ENCODE peak calls at places on chromosome 4, in seven cellular contexts. X, A, H, Y, K, W and Z are unnamed samples.

GRCh38 chr4:36427696-36428095 is 146.3 kb downstream of the DTHD1 start:
- DNase-seq in W (no peak), K (no peak), H (no peak), Y (no peak), A (no peak), X (no peak), Z (no peak)

GRCh38 chr4:54091637-54092404 is 8.1 kb upstream of the GSX2 start:
- DNase-seq in Y (no peak), A (peak), X (peak), K (peak), H (peak), W (no peak), Z (peak)

GRCh38 chr4:121154103-121154515 is 10.0 kb downstream of the TNIP3 start:
- DNase-seq in Y (no peak), H (peak), W (no peak), A (no peak), X (no peak), K (no peak), Z (no peak)

GRCh38 chr4:156547439-156547838 is 424.2 kb downstream of the PDGFC start:
- DNase-seq in K (no peak), X (no peak), W (no peak), A (no peak), H (no peak), Y (no peak), Z (peak)

GRCh38 chr4:36026348-36026747 is 218.0 kb downstream of the ARAP2 start:
- DNase-seq in W (no peak), K (no peak), Y (no peak), X (no peak), A (no peak), H (no peak), Z (no peak)

GRCh38 chr4:108396900-108397299 is 223.5 kb upstream of the RPL34 start:
- DNase-seq in H (no peak), A (no peak), W (no peak), Y (no peak), X (no peak), K (no peak), Z (no peak)

GRCh38 chr4:36322921-36323354 is 41.5 kb downstream of the DTHD1 start:
- DNase-seq in H (peak), A (no peak), Y (no peak), W (no peak), K (no peak), X (no peak), Z (no peak)

GRCh38 chr4:113468165-113469022 is 293.1 kb downstream of the CAMK2D start:
- DNase-seq in A (peak), X (peak), K (no peak), W (peak), H (no peak), Y (peak), Z (peak)

GRCh38 chr4:88549815-88550214 is 26.2 kb upstream of the PYURF start:
- DNase-seq in A (no peak), Y (no peak), K (no peak), X (no peak), H (no peak), W (no peak), Z (no peak)

GRCh38 chr4:39295784-39296183 is 70.4 kb downstream of the RFC1 start:
- DNase-seq in Y (no peak), X (no peak), A (no peak), K (no peak), W (no peak), H (no peak), Z (no peak)

GRCh38 chr4:125736057-125736456 is 421.3 kb downstream of the FAT4 start:
- DNase-seq in A (peak), K (peak), Y (no peak), W (no peak), X (peak), H (no peak), Z (peak)

GRCh38 chr4:73740353-73740778 is at the start of gene CXCL8:
- DNase-seq in H (no peak), Y (no peak), W (peak), K (peak), A (peak), X (no peak), Z (peak)

GRCh38 chr4:37591349-37591748 is 94.8 kb downstream of the RELL1 start:
- DNase-seq in K (no peak), W (no peak), A (peak), H (no peak), X (no peak), Y (no peak), Z (no peak)

GRCh38 chr4:97432551-97432950 is 710.7 kb downstream of the STPG2 start:
- DNase-seq in W (no peak), K (no peak), H (no peak), Y (no peak), A (no peak), X (no peak), Z (no peak)

GRCh38 chr4:113060853-113061252 is 11.4 kb downstream of the ANK2 start:
- DNase-seq in Y (no peak), A (no peak), H (no peak), X (no peak), K (no peak), W (no peak), Z (no peak)

GRCh38 chr4:27684501-27685077 is 823.9 kb downstream of the STIM2 start:
- DNase-seq in H (no peak), A (peak), X (peak), W (peak), Y (no peak), K (peak), Z (peak)

GRCh38 chr4:59818656-59819055 is 1381.5 kb upstream of the ADGRL3 start:
- DNase-seq in K (no peak), Y (no peak), H (peak), A (no peak), X (no peak), W (no peak), Z (peak)

GRCh38 chr4:40228497-40229365 is 31.9 kb downstream of the RHOH start:
- DNase-seq in K (peak), A (no peak), H (peak), W (no peak), X (no peak), Y (no peak), Z (no peak)

GRCh38 chr4:142840516-142841123 is 5.5 kb downstream of the INPP4B start:
- DNase-seq in K (peak), W (peak), Y (no peak), X (peak), H (no peak), A (peak), Z (peak)

GRCh38 chr4:141046255-141046654 is 87.0 kb downstream of the RNF150 start:
- DNase-seq in K (peak), W (no peak), A (peak), H (no peak), Y (no peak), X (no peak), Z (no peak)

GRCh38 chr4:175996231-175996630 is 69.4 kb upstream of the WDR17 start:
- DNase-seq in A (no peak), X (no peak), W (no peak), K (no peak), H (no peak), Y (no peak), Z (no peak)

GRCh38 chr4:87042986-87043820 is 108.4 kb downstream of the AFF1 start:
- DNase-seq in Y (no peak), W (no peak), H (no peak), X (no peak), A (no peak), K (no peak), Z (no peak)

GRCh38 chr4:20422398-20422797 is 170.7 kb downstream of the SLIT2 start:
- DNase-seq in Y (peak), A (peak), K (peak), X (peak), H (no peak), W (peak), Z (peak)

GRCh38 chr4:149706942-149707341 is 108.7 kb downstream of the IQCM start:
- DNase-seq in A (no peak), K (no peak), W (no peak), X (no peak), Y (no peak), H (no peak), Z (peak)

GRCh38 chr4:150261571-150261970 is 183.3 kb downstream of the DCLK2 start:
- DNase-seq in H (no peak), K (no peak), Y (no peak), A (no peak), X (no peak), W (no peak), Z (no peak)

GRCh38 chr4:15653864-15654391 is 1.2 kb downstream of the FBXL5 start:
- DNase-seq in A (peak), Y (no peak), X (peak), H (no peak), W (no peak), K (peak), Z (peak)

GRCh38 chr4:161291222-161291621 is 872.6 kb downstream of the FSTL5 start:
- DNase-seq in W (no peak), K (no peak), X (no peak), Y (no peak), H (no peak), A (no peak), Z (no peak)

GRCh38 chr4:87961993-87962791 is 13.3 kb upstream of the SPP1 start:
- DNase-seq in A (no peak), Y (no peak), W (no peak), H (no peak), X (no peak), K (peak), Z (peak)

GRCh38 chr4:164866817-164867490 is 10.0 kb upstream of the APELA start:
- DNase-seq in W (no peak), K (no peak), H (no peak), A (no peak), X (no peak), Y (peak), Z (no peak)

GRCh38 chr4:47274931-47275330 is 188.6 kb downstream of the COMMD8 start:
- DNase-seq in K (no peak), A (peak), X (no peak), H (no peak), W (no peak), Y (no peak), Z (no peak)

GRCh38 chr4:140020457-140021361 is 133.3 kb downstream of the MAML3 start:
- DNase-seq in A (no peak), K (no peak), Y (no peak), W (no peak), X (no peak), H (no peak), Z (no peak)

GRCh38 chr4:170007113-170007512 is 19.1 kb downstream of the MFAP3L start:
- DNase-seq in X (no peak), W (no peak), A (no peak), H (no peak), Y (no peak), K (peak), Z (no peak)

GRCh38 chr4:31160146-31160545 is 440.0 kb downstream of the PCDH7 start:
- DNase-seq in W (no peak), Y (no peak), A (no peak), H (no peak), X (no peak), K (no peak), Z (no peak)

GRCh38 chr4:119939066-119939995 is 127.3 kb downstream of the MAD2L1 start:
- DNase-seq in W (no peak), H (no peak), K (no peak), Y (no peak), X (no peak), A (no peak), Z (no peak)
- TF ChIP-seq MAX in W (no peak), H (no peak), K (no peak), Y (no peak), X (no peak), A (no peak), Z (no peak)

DNA sequence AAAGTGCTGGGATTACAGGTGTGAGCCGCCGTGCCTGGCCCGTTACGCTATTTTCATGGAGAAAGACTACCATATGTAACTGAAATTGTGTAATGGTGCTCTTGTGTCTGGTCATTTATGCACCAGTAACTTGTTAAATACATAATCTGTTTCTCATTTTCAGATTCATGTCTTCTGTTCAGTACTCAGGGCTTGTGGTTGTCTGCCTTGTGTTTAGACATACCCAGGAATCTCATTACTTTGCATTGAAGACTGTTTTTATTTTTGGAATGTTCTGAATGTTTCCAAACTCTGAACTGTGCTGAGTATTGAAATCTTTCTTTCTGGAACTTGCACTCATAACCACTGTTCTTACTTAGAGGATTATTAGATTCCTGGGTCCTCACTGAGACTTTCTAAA is 52.8 kb downstream of the PDLIM5 start:
- DNase-seq in K (no peak), X (no peak), A (no peak), W (no peak), Y (no peak), H (no peak), Z (no peak)
- H2AFZ ChIP-seq in K (no peak), X (no peak), A (no peak), W (no peak), Y (no peak), H (no peak), Z (no peak)

DNA sequence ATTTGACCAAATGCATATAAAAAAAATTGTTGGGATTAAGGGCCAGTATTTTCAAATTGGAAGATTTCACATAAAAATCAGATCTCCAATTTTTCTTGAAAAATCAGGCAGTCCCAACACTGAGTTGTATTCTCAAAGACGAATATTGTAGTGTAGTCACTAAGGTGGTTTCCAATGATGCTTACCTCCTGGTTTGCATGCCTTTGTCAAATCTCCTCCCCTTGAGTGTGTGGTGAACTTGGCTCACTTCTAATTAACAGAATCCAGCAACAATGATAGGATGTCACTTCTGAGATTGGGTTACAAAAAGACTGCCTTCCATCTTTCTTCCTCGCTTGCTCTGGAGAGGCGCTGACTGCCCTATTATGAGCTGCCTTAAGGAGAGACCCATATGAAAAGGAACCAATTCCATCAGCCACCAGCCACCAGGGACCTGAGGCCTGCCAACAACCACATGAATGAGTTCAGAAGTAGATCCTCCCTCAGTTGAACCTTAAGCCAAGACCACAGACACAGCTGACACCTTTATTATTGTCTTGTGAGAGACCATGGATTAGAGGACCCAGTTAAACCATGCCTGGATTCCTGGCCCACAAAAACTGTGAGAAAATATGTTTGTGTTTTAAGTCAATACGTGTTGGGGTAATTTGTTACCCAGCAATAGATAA is 31.2 kb upstream of the TSPAN5 start:
- DNase-seq in Y (no peak), X (no peak), H (no peak), W (no peak), K (no peak), A (no peak), Z (no peak)
- TF ChIP-seq MAX in Y (no peak), X (no peak), H (no peak), W (no peak), K (no peak), A (no peak), Z (no peak)

GRCh38 chr4:1682860-1683259 is 1.3 kb downstream of the FAM53A start:
- DNase-seq in Y (no peak), K (no peak), X (no peak), A (no peak), H (no peak), W (no peak), Z (no peak)
- H2AFZ ChIP-seq in Y (no peak), K (peak), X (peak), A (no peak), H (peak), W (no peak), Z (peak)

GRCh38 chr4:4182835-4183568 is 43.7 kb downstream of the OTOP1 start:
- DNase-seq in A (peak), K (peak), Y (peak), X (peak), W (peak), H (no peak), Z (peak)
- TF ChIP-seq MAX in A (peak), K (no peak), Y (no peak), X (no peak), W (no peak), H (no peak), Z (no peak)